ENCODE peak calls at places on chromosomes 1 and 21, in four cellular contexts. One of them, this sample, is unnamed.
A peak's percentile ranks its signal among the peaks of the same experiment; 100 is the strongest.

GRCh38 chr1:157279157-157280140 is 141.3 kb upstream of the ETV3 start:
- DNase-seq in K562: peak; percentile 87
- DNase-seq in H1: no peak
- DNase-seq in HepG2: no peak
- DNase-seq in this sample: no peak

GRCh38 chr1:56356376-56356775 is 223.0 kb downstream of the PLPP3 start:
- DNase-seq in K562: no peak
- DNase-seq in H1: no peak
- DNase-seq in HepG2: no peak
- DNase-seq in this sample: no peak

GRCh38 chr1:210496063-210496462 is 167.4 kb downstream of the HHAT start:
- DNase-seq in K562: no peak
- DNase-seq in H1: no peak
- DNase-seq in HepG2: no peak
- DNase-seq in this sample: no peak

GRCh38 chr1:214404154-214404553 is 123.2 kb downstream of the SMYD2 start:
- DNase-seq in K562: no peak
- DNase-seq in H1: no peak
- DNase-seq in HepG2: no peak
- DNase-seq in this sample: peak; percentile 12

GRCh38 chr1:2258996-2259395 is 30.9 kb downstream of the SKI start:
- DNase-seq in K562: no peak
- DNase-seq in H1: no peak
- DNase-seq in HepG2: no peak
- DNase-seq in this sample: no peak

GRCh38 chr1:36740446-36740845 is 257.7 kb upstream of the CSF3R start:
- DNase-seq in K562: no peak
- DNase-seq in H1: no peak
- DNase-seq in HepG2: no peak
- DNase-seq in this sample: no peak

GRCh38 chr1:24606621-24607020 is 36.5 kb upstream of the SRRM1 start:
- DNase-seq in K562: no peak
- DNase-seq in H1: no peak
- DNase-seq in HepG2: no peak
- DNase-seq in this sample: no peak

GRCh38 chr1:145782166-145783099 is 41.5 kb downstream of the RNF115 start:
- DNase-seq in K562: no peak
- DNase-seq in H1: no peak
- DNase-seq in HepG2: peak; percentile 69
- DNase-seq in this sample: no peak

GRCh38 chr1:29575277-29575676 is 339.0 kb downstream of the PTPRU start:
- DNase-seq in K562: no peak
- DNase-seq in H1: no peak
- DNase-seq in HepG2: no peak
- DNase-seq in this sample: no peak

GRCh38 chr1:162548170-162548569 is 13.4 kb upstream of the UAP1 start:
- DNase-seq in K562: no peak
- DNase-seq in H1: no peak
- DNase-seq in HepG2: no peak
- DNase-seq in this sample: no peak

GRCh38 chr1:147273409-147274307 is 31.2 kb downstream of the CHD1L start:
- DNase-seq in K562: peak; percentile 72
- DNase-seq in H1: no peak
- DNase-seq in HepG2: peak; percentile 56
- DNase-seq in this sample: peak; percentile 9

GRCh38 chr1:167083066-167083682 is 7.0 kb downstream of the GPA33 start:
- DNase-seq in K562: no peak
- DNase-seq in H1: no peak
- DNase-seq in HepG2: no peak
- DNase-seq in this sample: no peak

GRCh38 chr21:28215214-28215954 is 777.3 kb downstream of the LTN1 start:
- DNase-seq in K562: no peak
- DNase-seq in H1: no peak
- DNase-seq in HepG2: no peak
- DNase-seq in this sample: no peak

GRCh38 chr1:180221461-180221860 is 8.6 kb upstream of the LHX4 start:
- DNase-seq in K562: no peak
- DNase-seq in H1: no peak
- DNase-seq in HepG2: no peak
- DNase-seq in this sample: no peak

GRCh38 chr21:42684109-42684916 is 30.9 kb downstream of the PDE9A start:
- DNase-seq in K562: no peak
- DNase-seq in H1: no peak
- DNase-seq in HepG2: no peak
- DNase-seq in this sample: no peak

GRCh38 chr1:205991237-205991636 is 12.0 kb downstream of the RAB7B start:
- DNase-seq in K562: no peak
- DNase-seq in H1: no peak
- DNase-seq in HepG2: no peak
- DNase-seq in this sample: no peak

GRCh38 chr1:39829791-39830533 is 41.3 kb upstream of the BMP8B start:
- DNase-seq in K562: peak; percentile 38
- DNase-seq in H1: no peak
- DNase-seq in HepG2: no peak
- DNase-seq in this sample: no peak

GRCh38 chr1:112904071-112904830 is 51.7 kb downstream of the SLC16A1 start:
- DNase-seq in K562: peak; percentile 72
- DNase-seq in H1: no peak
- DNase-seq in HepG2: no peak
- DNase-seq in this sample: no peak

GRCh38 chr1:102365074-102365473 is 368.3 kb upstream of the OLFM3 start:
- DNase-seq in K562: no peak
- DNase-seq in H1: no peak
- DNase-seq in HepG2: no peak
- DNase-seq in this sample: no peak

GRCh38 chr1:74811421-74812179 is 78.6 kb downstream of the TYW3 start:
- DNase-seq in K562: no peak
- DNase-seq in H1: no peak
- DNase-seq in HepG2: no peak
- DNase-seq in this sample: no peak

GRCh38 chr1:40742363-40743061 is 41.1 kb upstream of the KCNQ4 start:
- DNase-seq in K562: no peak
- DNase-seq in H1: no peak
- DNase-seq in HepG2: no peak
- DNase-seq in this sample: no peak

DNA sequence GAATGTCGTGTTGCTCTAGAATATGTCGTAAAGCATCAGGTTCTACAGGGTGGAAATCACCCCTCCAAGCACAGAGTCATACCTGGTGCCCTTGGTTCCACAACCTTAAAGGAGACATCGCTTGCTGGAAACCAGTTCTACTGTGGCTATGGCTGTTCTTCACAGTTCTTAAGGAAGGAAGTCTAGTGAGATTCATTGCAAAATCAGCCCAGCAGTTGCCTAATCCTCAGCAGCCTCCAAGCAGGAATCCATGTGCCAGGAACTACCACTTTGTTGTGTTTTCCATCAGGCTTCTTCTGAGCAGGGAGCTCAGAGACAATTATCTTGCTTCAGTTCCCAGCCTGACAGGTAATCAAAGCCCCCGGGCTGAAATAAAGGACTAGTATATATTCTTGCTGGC is 45.0 kb upstream of the SLC35F3 start:
- DNase-seq in K562: no peak
- DNase-seq in H1: no peak
- DNase-seq in HepG2: no peak
- DNase-seq in this sample: no peak
- TF ChIP-seq POLR2AphosphoS5 in K562: no peak
- TF ChIP-seq POLR2AphosphoS5 in H1: no peak
- TF ChIP-seq POLR2AphosphoS5 in HepG2: no peak
- TF ChIP-seq POLR2AphosphoS5 in this sample: no peak

DNA sequence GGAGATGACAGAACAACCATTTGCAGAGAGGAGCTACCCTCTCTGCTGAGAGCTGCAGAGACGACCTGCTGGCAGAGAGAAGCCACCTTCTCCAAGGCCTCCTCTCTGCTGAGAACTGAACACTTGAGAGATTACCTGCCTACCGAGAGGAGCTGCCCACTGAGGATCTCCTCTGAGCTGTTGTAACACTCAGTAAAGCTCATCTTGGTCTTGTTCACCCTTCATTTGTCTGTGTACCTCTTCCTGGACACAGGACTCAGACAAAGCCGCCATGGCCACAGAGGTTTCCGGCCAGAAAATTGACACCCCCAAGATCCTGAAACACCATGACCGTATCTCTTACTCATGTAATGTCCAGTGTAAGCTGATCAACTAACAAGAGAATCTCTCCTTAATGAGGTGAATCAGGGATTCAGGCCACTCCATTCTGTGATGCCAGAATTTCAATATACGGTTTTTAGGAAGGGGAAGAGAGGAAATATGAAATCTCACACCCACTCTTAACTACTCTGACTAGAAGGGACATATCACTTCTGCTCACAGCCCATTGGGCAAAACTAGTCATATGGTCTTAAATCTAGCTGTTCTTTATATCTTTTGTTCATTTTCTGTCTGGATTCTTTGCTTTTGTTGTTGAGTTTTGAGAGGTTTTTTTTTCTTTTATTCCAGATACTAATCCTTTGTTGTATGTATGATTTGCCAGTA is 83.8 kb downstream of the RHOU start:
- DNase-seq in K562: no peak
- DNase-seq in H1: no peak
- DNase-seq in HepG2: no peak
- DNase-seq in this sample: no peak
- TF ChIP-seq ATF2 in K562: no peak
- TF ChIP-seq ATF2 in H1: no peak
- TF ChIP-seq ATF2 in HepG2: no peak
- TF ChIP-seq ATF2 in this sample: no peak

GRCh38 chr1:18783705-18784522 is 75.5 kb downstream of the TAS1R2 start:
- DNase-seq in K562: no peak
- DNase-seq in H1: no peak
- DNase-seq in HepG2: no peak
- DNase-seq in this sample: no peak
- TF ChIP-seq EZH2 in K562: no peak
- TF ChIP-seq EZH2 in H1: no peak
- TF ChIP-seq EZH2 in HepG2: no peak
- TF ChIP-seq EZH2 in this sample: no peak

GRCh38 chr21:38900499-38900898 is 94.8 kb downstream of the ETS2 start:
- DNase-seq in K562: no peak
- DNase-seq in H1: no peak
- DNase-seq in HepG2: no peak
- DNase-seq in this sample: no peak
- TF ChIP-seq POLR2AphosphoS5 in K562: no peak
- TF ChIP-seq POLR2AphosphoS5 in H1: no peak
- TF ChIP-seq POLR2AphosphoS5 in HepG2: no peak
- TF ChIP-seq POLR2AphosphoS5 in this sample: no peak

GRCh38 chr1:65209005-65209885 is 61.2 kb downstream of the AK4 start:
- DNase-seq in K562: peak; percentile 77
- DNase-seq in H1: no peak
- DNase-seq in HepG2: peak; percentile 38
- DNase-seq in this sample: no peak
- TF ChIP-seq ATF2 in K562: no peak
- TF ChIP-seq ATF2 in H1: no peak
- TF ChIP-seq ATF2 in HepG2: no peak
- TF ChIP-seq ATF2 in this sample: no peak

GRCh38 chr21:33666153-33666552 is 23.9 kb downstream of the ITSN1 start:
- DNase-seq in K562: no peak
- DNase-seq in H1: no peak
- DNase-seq in HepG2: no peak
- DNase-seq in this sample: no peak
- TF ChIP-seq EZH2 in K562: no peak
- TF ChIP-seq EZH2 in H1: no peak
- TF ChIP-seq EZH2 in HepG2: no peak
- TF ChIP-seq EZH2 in this sample: no peak

DNA sequence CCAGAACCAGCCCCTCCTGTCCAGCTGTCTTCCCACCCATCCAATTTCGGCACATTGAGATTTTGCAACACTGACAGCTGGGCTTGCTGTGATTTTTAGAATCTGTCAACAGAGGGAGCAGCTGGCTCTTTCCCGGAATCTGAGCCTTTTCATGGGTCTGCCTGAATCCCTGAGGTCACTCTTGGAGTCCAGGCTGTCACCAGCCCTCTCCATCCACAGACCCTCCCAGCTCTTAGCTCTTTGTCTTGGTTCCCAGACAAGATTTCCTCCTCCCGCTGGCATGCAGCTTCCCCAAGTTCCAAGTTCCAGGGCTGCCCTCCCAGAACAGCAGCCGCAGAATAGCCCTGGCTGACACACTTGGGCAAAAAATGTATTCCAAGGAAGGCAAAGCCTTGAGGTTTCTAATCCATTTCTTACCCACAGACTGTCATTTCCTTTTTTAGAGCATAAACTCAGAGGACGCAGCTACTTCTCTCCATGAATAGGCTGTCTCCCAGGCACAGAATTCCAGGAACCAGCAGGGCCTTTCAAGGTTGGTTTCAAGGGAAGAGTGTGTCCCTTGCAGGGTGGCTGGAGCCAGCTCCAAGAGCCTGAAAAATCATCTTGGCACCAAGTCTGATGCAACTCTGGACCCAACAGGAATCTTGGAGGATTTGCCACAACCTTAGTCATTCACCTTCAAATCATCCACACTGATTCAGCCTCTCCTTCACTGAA is 7.1 kb upstream of the TMEM61 start:
- DNase-seq in K562: no peak
- DNase-seq in H1: no peak
- DNase-seq in HepG2: peak; percentile 40
- DNase-seq in this sample: no peak
- TF ChIP-seq POLR2AphosphoS5 in K562: no peak
- TF ChIP-seq POLR2AphosphoS5 in H1: no peak
- TF ChIP-seq POLR2AphosphoS5 in HepG2: no peak
- TF ChIP-seq POLR2AphosphoS5 in this sample: no peak

DNA sequence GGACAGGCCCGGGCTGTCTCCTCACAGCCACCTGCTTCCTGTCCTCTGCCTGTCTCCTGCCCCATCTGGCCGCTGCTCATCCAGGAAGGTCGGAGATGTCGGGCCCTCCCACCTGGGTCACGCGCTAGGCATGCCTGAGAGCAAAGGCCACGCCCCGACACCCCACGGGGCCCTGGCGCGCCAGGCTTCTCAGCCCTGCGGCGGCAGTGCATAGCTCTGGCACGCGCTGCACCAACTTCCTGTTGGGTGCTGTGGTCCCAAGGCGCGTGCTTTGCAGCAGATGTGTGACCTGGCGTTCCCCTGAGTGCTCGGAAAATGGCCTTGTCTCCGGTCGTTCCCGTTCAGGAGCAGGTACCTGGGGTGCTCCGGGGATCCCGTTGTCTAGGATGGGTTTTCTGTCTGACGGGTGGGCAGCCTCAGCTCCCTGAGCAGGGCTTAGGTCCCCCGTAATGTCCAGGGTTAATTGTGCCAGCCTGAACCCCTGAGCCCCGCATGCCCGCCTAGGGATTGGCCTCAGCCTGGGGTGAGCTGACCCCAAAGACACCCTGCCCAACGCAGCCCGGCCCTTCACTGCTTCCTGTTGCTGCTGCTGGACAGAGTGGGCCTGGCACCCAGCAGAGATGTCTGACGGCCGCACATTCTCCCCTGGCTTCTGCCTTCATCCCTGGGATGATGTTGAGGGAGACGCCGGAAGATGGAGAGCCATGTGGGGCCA is 19.4 kb upstream of the KCNAB2 start:
- DNase-seq in K562: no peak
- DNase-seq in H1: no peak
- DNase-seq in HepG2: peak; percentile 70
- DNase-seq in this sample: peak; percentile 83
- TF ChIP-seq ATF2 in K562: no peak
- TF ChIP-seq ATF2 in H1: no peak
- TF ChIP-seq ATF2 in HepG2: peak; percentile 54
- TF ChIP-seq ATF2 in this sample: no peak

This sample was measured in GM12878.